ENCODE peak calls at places on chromosomes 7 and 10, in five cellular contexts. D is left ventricle myocardium inferior, U is H9, B is aorta, P is Right ventricle myocardium inferior. Y is an unnamed sample.
A peak's percentile ranks its signal among the peaks of the same experiment; 100 is the strongest.

GRCh38 chr10:121099601-121100000 is 248.4 kb downstream of the WDR11 start:
- DNase-seq in D (no peak), U (no peak), B (no peak), P (no peak), Y (no peak)

GRCh38 chr10:50420166-50420565 is 168.8 kb upstream of the ASAH2 start:
- DNase-seq in D (no peak), U (no peak), B (no peak), P (no peak), Y (no peak)

GRCh38 chr7:84783161-84783803 is 403.6 kb downstream of the SEMA3D start:
- DNase-seq in D (no peak), U (no peak), B (no peak), P (no peak), Y (no peak)

GRCh38 chr10:71963756-71964668 is at the start of gene CHST3:
- DNase-seq in D (peak; percentile 86), U (peak; percentile 55), B (peak; percentile 87), P (peak; percentile 88), Y (no peak)

GRCh38 chr10:98632456-98633150 is 185.9 kb upstream of the HPS1 start:
- DNase-seq in D (no peak), U (no peak), B (no peak), P (no peak), Y (no peak)

GRCh38 chr10:22931948-22932347 is 4.1 kb downstream of the ARMC3 start:
- DNase-seq in D (no peak), U (no peak), B (no peak), P (no peak), Y (no peak)

GRCh38 chr7:13179011-13179574 is 491.7 kb downstream of the ARL4A start:
- DNase-seq in D (no peak), U (no peak), B (no peak), P (no peak), Y (no peak)

GRCh38 chr7:27779873-27780272 is 39.9 kb downstream of the TAX1BP1 start:
- DNase-seq in D (no peak), U (no peak), B (no peak), P (no peak), Y (no peak)

GRCh38 chr10:6130851-6131470 is 42.1 kb downstream of the RBM17 start:
- DNase-seq in D (no peak), U (no peak), B (no peak), P (no peak), Y (no peak)

GRCh38 chr7:5854738-5855137 is 25.9 kb upstream of the OCM start:
- DNase-seq in D (no peak), U (no peak), B (no peak), P (no peak), Y (no peak)

GRCh38 chr7:74043523-74043951 is 15.6 kb downstream of the ELN start:
- DNase-seq in D (no peak), U (peak; percentile 78), B (no peak), P (no peak), Y (peak; percentile 76)

GRCh38 chr10:67790534-67791408 is 47.2 kb downstream of the DNAJC12 start:
- DNase-seq in D (no peak), U (no peak), B (no peak), P (no peak), Y (no peak)

GRCh38 chr7:34138483-34138882 is 233.1 kb downstream of the BMPER start:
- DNase-seq in D (no peak), U (no peak), B (no peak), P (no peak), Y (no peak)

GRCh38 chr7:48526375-48526732 is 355.1 kb downstream of the ABCA13 start:
- DNase-seq in D (no peak), U (no peak), B (no peak), P (no peak), Y (no peak)

GRCh38 chr7:84354866-84355265 is 160.3 kb upstream of the SEMA3A start:
- DNase-seq in D (no peak), U (no peak), B (no peak), P (no peak), Y (no peak)

GRCh38 chr10:22810643-22811254 is 96.4 kb upstream of the PIP4K2A start:
- DNase-seq in D (no peak), U (peak; percentile 49), B (no peak), P (no peak), Y (peak; percentile 60)

GRCh38 chr7:15682751-15683150 is 3.7 kb downstream of the MEOX2 start:
- DNase-seq in D (no peak), U (no peak), B (no peak), P (no peak), Y (no peak)

GRCh38 chr7:68707958-68708357 is 890.3 kb upstream of the AUTS2 start:
- DNase-seq in D (no peak), U (no peak), B (no peak), P (no peak), Y (no peak)

GRCh38 chr7:108294595-108294994 is 161.6 kb downstream of the NRCAM start:
- DNase-seq in D (no peak), U (no peak), B (no peak), P (no peak), Y (no peak)

GRCh38 chr7:6031567-6031966 is 391 bp downstream of the ANKRD61 start:
- DNase-seq in D (no peak), U (no peak), B (no peak), P (no peak), Y (no peak)

GRCh38 chr7:73978681-73979563 is 49.1 kb upstream of the ELN start:
- DNase-seq in D (no peak), U (peak; percentile 84), B (no peak), P (no peak), Y (peak; percentile 61)

GRCh38 chr7:18511351-18511750 is 15.8 kb downstream of the HDAC9 start:
- DNase-seq in D (no peak), U (no peak), B (no peak), P (no peak), Y (no peak)

GRCh38 chr10:4678023-4678950 is 147.7 kb upstream of the AKR1E2 start:
- DNase-seq in D (no peak), U (no peak), B (no peak), P (no peak), Y (no peak)

GRCh38 chr10:58291538-58292174 is 22.7 kb downstream of the CISD1 start:
- DNase-seq in D (no peak), U (no peak), B (no peak), P (no peak), Y (no peak)

GRCh38 chr10:13633689-13634088 is 46.9 kb downstream of the PRPF18 start:
- DNase-seq in D (peak; percentile 78), U (no peak), B (no peak), P (peak; percentile 89), Y (no peak)

GRCh38 chr7:1432411-1433082 is 26.7 kb downstream of the MICALL2 start:
- DNase-seq in D (peak; percentile 69), U (peak; percentile 71), B (peak; percentile 79), P (peak; percentile 86), Y (no peak)

GRCh38 chr7:21675255-21675654 is 132.4 kb downstream of the DNAH11 start:
- DNase-seq in D (no peak), U (no peak), B (no peak), P (no peak), Y (no peak)

GRCh38 chr10:123551259-123551658 is 114.9 kb upstream of the GPR26 start:
- DNase-seq in D (no peak), U (no peak), B (no peak), P (no peak), Y (no peak)

GRCh38 chr7:103141753-103142404 is 7.0 kb downstream of the NAPEPLD start:
- DNase-seq in D (no peak), U (no peak), B (no peak), P (no peak), Y (no peak)

GRCh38 chr7:143393267-143394041 is 12.3 kb downstream of the ZYX start:
- DNase-seq in D (no peak), U (peak; percentile 24), B (no peak), P (peak; percentile 63), Y (no peak)

GRCh38 chr10:61139230-61139928 is 195.4 kb upstream of the RHOBTB1 start:
- DNase-seq in D (no peak), U (no peak), B (no peak), P (no peak), Y (no peak)

GRCh38 chr10:29667191-29667590 is 32.4 kb upstream of the SVIL start:
- DNase-seq in D (no peak), U (no peak), B (no peak), P (no peak), Y (peak; percentile 52)